ENCODE peak calls at places on chromosomes 5 and 9, in ten cellular contexts. E, D, S, P, N, J, A, U, M and I are unnamed samples.

GRCh38 chr9:15142903-15143534 is 164.0 kb downstream of the TTC39B start:
- DNase-seq in M (peak; percentile 77), A (peak; percentile 14), U (no peak), N (no peak), S (no peak), E (no peak), J (peak; percentile 18), D (no peak), P (no peak), I (no peak)

GRCh38 chr5:97131139-97131710 is 11.2 kb downstream of the LIX1 start:
- DNase-seq in U (no peak), J (no peak), N (no peak), S (no peak), A (no peak), E (no peak), P (no peak), D (no peak), M (peak; percentile 63), I (no peak)

GRCh38 chr5:14743601-14744295 is 79.2 kb downstream of the OTULIN start:
- DNase-seq in E (no peak), M (peak; percentile 75), D (no peak), A (no peak), J (no peak), P (no peak), S (no peak), U (no peak), N (no peak), I (no peak)

GRCh38 chr5:81837667-81838306 is 86.9 kb upstream of the SSBP2 start:
- DNase-seq in E (no peak), S (no peak), P (no peak), M (no peak), A (no peak), J (no peak), D (no peak), U (no peak), N (no peak), I (no peak)

GRCh38 chr5:997001-997474 is 11.6 kb upstream of the NKD2 start:
- DNase-seq in D (no peak), A (peak; percentile 36), U (no peak), E (peak; percentile 74), J (no peak), M (peak; percentile 17), P (peak; percentile 18), S (no peak), N (peak; percentile 55), I (no peak)

GRCh38 chr5:43775000-43775399 is 172.0 kb downstream of the NNT start:
- DNase-seq in M (no peak), J (no peak), D (no peak), U (no peak), P (no peak), S (no peak), A (no peak), E (no peak), N (no peak), I (no peak)

GRCh38 chr9:75869236-75869635 is 21.2 kb upstream of the PCSK5 start:
- DNase-seq in D (no peak), M (no peak), U (no peak), S (no peak), A (peak; percentile 20), J (no peak), E (no peak), N (no peak), P (no peak), I (no peak)

GRCh38 chr5:6636293-6636692 is 3.1 kb downstream of the SRD5A1 start:
- DNase-seq in D (no peak), U (peak; percentile 37), J (no peak), A (peak; percentile 21), S (no peak), P (no peak), N (no peak), M (no peak), E (no peak), I (no peak)

GRCh38 chr5:119387900-119388618 is 32.2 kb downstream of the TNFAIP8 start:
- DNase-seq in M (no peak), E (no peak), A (no peak), P (no peak), S (no peak), D (no peak), U (no peak), J (no peak), N (no peak), I (no peak)

GRCh38 chr5:153372433-153373167 is 117.9 kb upstream of the GRIA1 start:
- DNase-seq in J (no peak), D (no peak), M (no peak), E (no peak), S (no peak), P (no peak), N (no peak), U (no peak), A (no peak), I (no peak)

GRCh38 chr5:116504593-116504992 is 70.0 kb downstream of the SEMA6A start:
- DNase-seq in A (no peak), D (no peak), J (no peak), P (no peak), S (no peak), N (no peak), M (no peak), U (no peak), E (no peak), I (no peak)
- H3K4me1 ChIP-seq in A (no peaks in the 10 kb centered on the region), D (no peaks in the 10 kb centered on the region), J (no peaks in the 10 kb centered on the region), P (peaks cover 4% of the 10 kb centered on the region), S (no peaks in the 10 kb centered on the region), N (peaks cover 4% of the 10 kb centered on the region), M (no peaks in the 10 kb centered on the region), U (no peaks in the 10 kb centered on the region), E (no peaks in the 10 kb centered on the region), I (no peaks in the 10 kb centered on the region)

GRCh38 chr5:54229041-54229780 is 81.2 kb downstream of the ARL15 start:
- DNase-seq in D (peak; percentile 43), N (peak; percentile 54), P (peak; percentile 68), A (peak; percentile 75), J (peak; percentile 59), E (peak; percentile 56), M (peak; percentile 71), S (peak; percentile 77), U (peak; percentile 74), I (peak; percentile 89)
- H3K4me1 ChIP-seq in D (no peaks in the 10 kb centered on the region), N (peaks cover 2% of the 10 kb centered on the region), P (no peaks in the 10 kb centered on the region), A (no peaks in the 10 kb centered on the region), J (no peaks in the 10 kb centered on the region), E (no peaks in the 10 kb centered on the region), M (peaks cover 1% of the 10 kb centered on the region), S (no peaks in the 10 kb centered on the region), U (no peaks in the 10 kb centered on the region), I (peaks cover 10% of the 10 kb centered on the region)

DNA sequence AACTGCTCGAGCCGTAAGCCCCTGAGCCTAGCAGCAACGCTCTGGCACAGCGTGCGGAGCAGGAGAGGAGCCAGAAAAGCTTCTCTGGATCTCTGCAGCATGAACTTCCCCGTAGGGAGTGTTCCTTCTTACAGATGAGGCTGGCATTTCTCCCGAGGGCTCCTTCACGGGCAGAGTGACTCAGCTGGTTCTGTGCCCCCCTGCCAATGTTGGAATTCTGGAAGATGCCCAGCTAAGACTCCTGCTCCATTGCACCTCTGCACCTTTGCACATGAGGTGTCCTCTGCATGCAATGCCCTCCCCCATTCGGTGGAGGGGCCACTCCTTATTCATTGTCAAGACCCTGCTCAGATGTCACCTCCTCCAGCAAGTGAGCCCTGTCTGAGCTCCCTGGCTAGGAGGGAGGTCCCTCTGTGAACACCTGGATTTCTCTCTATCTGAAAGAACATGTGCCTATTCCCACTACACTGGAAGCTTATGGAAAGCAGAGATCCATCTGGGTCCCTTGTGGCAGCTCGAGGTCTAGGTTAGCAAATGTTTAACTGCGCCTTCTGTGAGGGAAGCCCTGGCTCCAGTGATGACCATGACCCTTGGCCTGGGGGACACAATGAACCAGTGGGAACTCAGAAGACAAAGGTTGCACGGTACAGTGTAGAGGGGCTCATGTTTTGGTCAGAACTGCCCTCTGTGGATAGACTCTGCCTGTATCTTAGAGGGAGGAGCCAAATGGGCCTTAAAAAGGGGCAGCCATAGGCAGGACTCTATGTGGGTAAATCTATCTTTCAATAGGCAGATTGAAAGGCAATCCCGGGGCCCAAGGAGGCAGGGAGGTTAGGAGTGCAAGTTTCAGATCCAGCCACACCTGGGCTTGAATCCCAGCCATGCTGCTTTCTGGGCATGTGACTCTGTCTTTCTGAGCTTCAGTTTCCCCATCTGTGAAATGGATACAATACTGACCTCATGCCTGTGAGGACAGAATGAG is 39.4 kb downstream of the SH3PXD2B start:
- DNase-seq in E (no peak), J (no peak), N (no peak), P (peak; percentile 85), M (peak; percentile 83), U (no peak), S (no peak), A (peak; percentile 79), D (no peak), I (no peak)
- H3K4me1 ChIP-seq in E (peaks cover 57% of the 10 kb centered on the region), J (no peaks in the 10 kb centered on the region), N (peaks cover 38% of the 10 kb centered on the region), P (peaks cover 51% of the 10 kb centered on the region), M (peaks cover 75% of the 10 kb centered on the region), U (peaks cover 44% of the 10 kb centered on the region), S (no peaks in the 10 kb centered on the region), A (peaks cover 62% of the 10 kb centered on the region), D (no peaks in the 10 kb centered on the region), I (peaks cover 51% of the 10 kb centered on the region)

GRCh38 chr5:91311697-91312501 is 71.2 kb downstream of the ARRDC3 start:
- DNase-seq in S (peak; percentile 83), U (no peak), A (peak; percentile 75), N (peak; percentile 68), J (peak; percentile 81), P (peak; percentile 61), M (peak; percentile 98), D (peak; percentile 87), E (peak; percentile 88), I (peak; percentile 84)
- H3K4me1 ChIP-seq in S (peaks cover 41% of the 10 kb centered on the region), U (no peaks in the 10 kb centered on the region), A (peaks cover 12% of the 10 kb centered on the region), N (peaks cover 10% of the 10 kb centered on the region), J (peaks cover 47% of the 10 kb centered on the region), P (no peaks in the 10 kb centered on the region), M (peaks cover 51% of the 10 kb centered on the region), D (peaks cover 46% of the 10 kb centered on the region), E (peaks cover 42% of the 10 kb centered on the region), I (peaks cover 30% of the 10 kb centered on the region)